ENCODE peak calls at places on chromosome 22, in four cellular contexts. Y, T, R and I are unnamed samples.

GRCh38 chr22:30426395-30427353 is 1.1 kb downstream of the MTFP1 start:
- DNase-seq in R (peak; percentile 92), Y (peak; percentile 91), T (peak; percentile 90), I (peak; percentile 86)

GRCh38 chr22:24271406-24271760 is 752 bp downstream of the SPECC1L start:
- DNase-seq in Y (no peak), R (no peak), T (no peak), I (no peak)

GRCh38 chr22:26648011-26648497 is 9.3 kb upstream of the MIAT start:
- DNase-seq in T (no peak), Y (no peak), R (no peak), I (peak; percentile 79)

GRCh38 chr22:48678171-48679135 is 1149.2 kb downstream of the BRD1 start:
- DNase-seq in Y (no peak), R (no peak), T (no peak), I (no peak)

GRCh38 chr22:31084811-31085492 is 3.8 kb downstream of the SMTN start:
- DNase-seq in T (peak; percentile 86), Y (peak; percentile 96), R (peak; percentile 91), I (peak; percentile 64)

GRCh38 chr22:49037701-49038245 is 789.9 kb downstream of the BRD1 start:
- DNase-seq in Y (no peak), T (no peak), R (no peak), I (no peak)

GRCh38 chr22:30000566-30000965 is 79.7 kb upstream of the HORMAD2 start:
- DNase-seq in Y (no peak), R (no peak), T (no peak), I (no peak)

GRCh38 chr22:37561209-37562048 is 1.1 kb downstream of the CDC42EP1 start:
- DNase-seq in Y (peak; percentile 96), T (peak; percentile 96), R (peak; percentile 95), I (peak; percentile 36)

GRCh38 chr22:42439821-42440674 is 7.8 kb upstream of the NFAM1 start:
- DNase-seq in R (peak; percentile 30), Y (no peak), T (peak; percentile 55), I (no peak)

GRCh38 chr22:26403827-26404226 is 25.2 kb upstream of the ASPHD2 start:
- DNase-seq in Y (no peak), T (no peak), R (no peak), I (no peak)

GRCh38 chr22:28629420-28630184 is 50.0 kb downstream of the TTC28 start:
- DNase-seq in Y (no peak), T (no peak), R (no peak), I (no peak)

GRCh38 chr22:19514831-19515565 is 9.2 kb downstream of the CLDN5 start:
- DNase-seq in R (no peak), Y (no peak), T (no peak), I (no peak)

GRCh38 chr22:37455896-37456295 is 28.6 kb upstream of the ELFN2 start:
- DNase-seq in R (no peak), Y (no peak), T (no peak), I (no peak)

GRCh38 chr22:38081941-38082828 is 1.8 kb downstream of the SLC16A8 start:
- DNase-seq in Y (no peak), T (no peak), R (no peak), I (no peak)

GRCh38 chr22:17773606-17774205 is 563 bp downstream of the BID start:
- DNase-seq in T (peak; percentile 44), Y (no peak), R (peak; percentile 59), I (no peak)

GRCh38 chr22:17990942-17991341 is 33.4 kb downstream of the MICAL3 start:
- DNase-seq in R (no peak), Y (no peak), T (no peak), I (no peak)

GRCh38 chr22:23525510-23525909 is 54.6 kb downstream of the IGLL1 start:
- DNase-seq in Y (peak; percentile 79), T (no peak), R (no peak), I (no peak)

GRCh38 chr22:29524440-29525191 is 28.9 kb downstream of the THOC5 start:
- DNase-seq in R (peak; percentile 27), Y (no peak), T (peak; percentile 34), I (no peak)

GRCh38 chr22:41524809-41525449 is 19.3 kb downstream of the POLR3H start:
- DNase-seq in T (no peak), R (peak; percentile 31), Y (peak; percentile 77), I (peak; percentile 82)

GRCh38 chr22:16603448-16603768 is 10.8 kb upstream of the CCT8L2 start:
- DNase-seq in T (no peak), Y (no peak), R (no peak), I (no peak)

GRCh38 chr22:29204617-29205183 is 996 bp upstream of the EMID1 start:
- DNase-seq in R (no peak), Y (no peak), T (no peak), I (no peak)

GRCh38 chr22:45150139-45150538 is 13.6 kb upstream of the NUP50 start:
- DNase-seq in T (no peak), Y (no peak), R (no peak), I (no peak)

GRCh38 chr22:43085658-43086606 is 3.3 kb downstream of the TTLL1 start:
- DNase-seq in Y (no peak), R (no peak), T (no peak), I (no peak)

GRCh38 chr22:31613286-31613903 is 48.6 kb downstream of the PISD start:
- DNase-seq in T (no peak), Y (no peak), R (no peak), I (no peak)

GRCh38 chr22:45537734-45538181 is 35.1 kb downstream of the FBLN1 start:
- DNase-seq in Y (no peak), T (no peak), R (peak; percentile 30), I (no peak)

GRCh38 chr22:19840955-19841640 is 13.6 kb downstream of the GNB1L start:
- DNase-seq in Y (no peak), T (no peak), R (no peak), I (no peak)

GRCh38 chr22:17634696-17635095 is 3.9 kb upstream of the BCL2L13 start:
- DNase-seq in T (no peak), Y (no peak), R (no peak), I (no peak)

GRCh38 chr22:46994265-46994664 is 231.8 kb downstream of the TBC1D22A start:
- DNase-seq in Y (no peak), T (no peak), R (peak; percentile 17), I (no peak)

GRCh38 chr22:27573280-27573711 is 228.3 kb downstream of the MN1 start:
- DNase-seq in R (no peak), Y (no peak), T (no peak), I (no peak)

GRCh38 chr22:44933829-44934735 is 75.7 kb downstream of the PHF21B start:
- DNase-seq in Y (no peak), T (no peak), R (no peak), I (no peak)

GRCh38 chr22:29018293-29019189 is 43.1 kb downstream of the C22orf31 start:
- DNase-seq in T (no peak), Y (no peak), R (no peak), I (no peak)

GRCh38 chr22:42275176-42275575 is 4.7 kb upstream of the TCF20 start:
- DNase-seq in T (no peak), R (no peak), Y (no peak), I (no peak)

GRCh38 chr22:20956258-20957117 is 10.6 kb upstream of the AIFM3 start:
- DNase-seq in R (no peak), T (peak; percentile 32), Y (no peak), I (no peak)

GRCh38 chr22:20955548-20955947 is 11.5 kb upstream of the AIFM3 start:
- DNase-seq in Y (no peak), T (no peak), R (no peak), I (no peak)

GRCh38 chr22:20959578-20960461 is 7.2 kb upstream of the AIFM3 start:
- DNase-seq in T (no peak), R (no peak), Y (no peak), I (no peak)

GRCh38 chr22:20957118-20957690 is 9.9 kb upstream of the AIFM3 start:
- DNase-seq in T (peak; percentile 40), Y (no peak), R (peak; percentile 30), I (no peak)

GRCh38 chr22:20957691-20958440 is 9.2 kb upstream of the AIFM3 start:
- DNase-seq in Y (no peak), T (peak; percentile 34), R (peak; percentile 33), I (no peak)
- H3K4me3 ChIP-seq in Y (peak overlapping the region; percentile 78), T (peak overlapping the region; percentile 60), R (peak overlapping the region; percentile 76), I (no peak overlapping the region)

GRCh38 chr22:22519591-22519990 is 479 bp downstream of the ZNF280A start:
- DNase-seq in R (no peak), T (no peak), Y (no peak), I (no peak)
- H3K4me3 ChIP-seq in R (no peak overlapping the region), T (no peak overlapping the region), Y (no peak overlapping the region), I (no peak overlapping the region)

DNA sequence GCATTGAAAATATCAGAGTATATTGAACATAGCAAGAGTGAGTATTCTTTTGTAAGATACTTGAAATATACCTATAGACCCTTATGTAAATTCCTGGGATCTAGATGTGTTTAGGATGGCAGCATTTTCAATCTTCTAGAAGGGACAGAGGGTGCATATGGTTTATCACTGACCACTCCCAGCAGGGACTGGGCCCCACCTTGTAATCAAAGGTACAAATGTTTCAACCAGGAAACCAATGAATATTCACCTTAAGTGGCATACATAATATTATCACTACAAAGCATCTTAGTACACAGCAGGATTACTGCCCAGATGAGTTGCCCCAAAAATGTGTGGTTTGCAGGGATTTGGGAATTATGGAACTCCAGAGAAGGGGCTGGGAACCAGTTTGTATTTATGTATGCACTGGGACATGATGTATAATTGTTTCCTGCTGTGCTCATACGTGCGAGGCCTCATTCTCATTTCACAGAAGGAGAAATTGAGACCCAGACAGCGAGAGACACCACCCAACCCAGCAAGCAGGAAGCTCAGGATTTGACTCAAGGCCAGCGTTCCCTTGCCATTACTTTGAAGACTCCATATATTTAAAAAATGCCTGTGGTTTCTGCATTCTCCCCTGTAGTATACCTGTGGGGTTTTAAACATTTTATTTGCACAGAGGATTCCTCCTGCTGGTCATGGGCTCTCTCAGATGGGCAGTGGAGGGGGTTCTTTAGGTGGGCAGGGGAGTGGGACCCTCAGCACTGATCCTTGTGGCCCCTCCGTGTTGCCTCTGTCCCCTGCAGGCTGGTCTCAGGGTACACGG is 5.2 kb downstream of the APOL4 start:
- DNase-seq in R (no peak), T (no peak), Y (no peak), I (no peak)
- H3K4me3 ChIP-seq in R (no peak overlapping the region), T (no peak overlapping the region), Y (no peak overlapping the region), I (no peak overlapping the region)

GRCh38 chr22:50267591-50268390 is 2.4 kb downstream of the MAPK11 start:
- DNase-seq in R (peak; percentile 72), T (peak; percentile 78), Y (no peak), I (no peak)

GRCh38 chr22:50269573-50270301 is 443 bp downstream of the MAPK11 start:
- DNase-seq in R (no peak), T (no peak), Y (no peak), I (no peak)

GRCh38 chr22:50268655-50269113 is 1.5 kb downstream of the MAPK11 start:
- DNase-seq in T (peak; percentile 74), R (peak; percentile 81), Y (no peak), I (no peak)

GRCh38 chr22:50264946-50265669 is 3.6 kb upstream of the MAPK12 start:
- DNase-seq in R (no peak), T (no peak), Y (no peak), I (no peak)

GRCh38 chr22:50266994-50267393 is 3.2 kb downstream of the MAPK11 start:
- DNase-seq in Y (no peak), R (no peak), T (no peak), I (no peak)
- H3K4me3 ChIP-seq in Y (peak overlapping the region; percentile 39), R (peak overlapping the region; percentile 36), T (no peak overlapping the region), I (no peak overlapping the region)

DNA sequence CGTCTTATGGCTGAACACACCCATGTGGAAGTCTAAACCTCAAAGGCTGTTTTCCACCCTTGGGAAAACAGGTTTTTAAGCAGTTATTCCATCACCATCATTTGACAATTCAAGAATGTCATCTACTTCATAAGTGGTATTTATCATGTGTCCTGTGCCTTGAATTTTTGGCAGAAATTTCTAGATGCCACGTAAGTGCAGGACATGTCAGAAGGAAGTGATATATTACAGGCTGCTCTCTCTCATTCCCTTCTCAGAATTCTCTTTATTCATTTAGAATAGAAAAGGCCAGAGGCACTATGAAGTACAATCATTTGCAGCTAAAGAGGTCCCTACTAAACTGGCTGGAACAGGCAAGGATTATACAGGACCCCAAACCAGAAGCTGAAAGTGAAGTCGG is 12.0 kb downstream of the RBFOX2 start:
- DNase-seq in Y (no peak), T (no peak), R (no peak), I (no peak)
- H3K4me3 ChIP-seq in Y (no peak overlapping the region), T (no peak overlapping the region), R (no peak overlapping the region), I (no peak overlapping the region)